ENCODE peak calls at places on chromosomes 12 and 14, in four cellular contexts. W, R, J and H are unnamed samples.

GRCh38 chr14:96146131-96146771 is 58.4 kb upstream of the BDKRB2 start:
- DNase-seq in J (peak), W (no peak), R (no peak), H (peak)

GRCh38 chr12:12736759-12737676 is 19.9 kb downstream of the CDKN1B start:
- DNase-seq in W (no peak), J (no peak), R (peak), H (peak)

GRCh38 chr14:80634106-80634758 is 307.3 kb downstream of the CEP128 start:
- DNase-seq in W (no peak), J (no peak), R (no peak), H (no peak)

GRCh38 chr12:52523825-52524224 is 3.6 kb upstream of the KRT5 start:
- DNase-seq in J (no peak), W (no peak), R (no peak), H (no peak)

GRCh38 chr12:76633415-76633814 is 73.8 kb upstream of the OSBPL8 start:
- DNase-seq in W (no peak), R (peak), J (no peak), H (no peak)

GRCh38 chr12:116015525-116015924 is 262.0 kb downstream of the MED13L start:
- DNase-seq in R (no peak), J (no peak), W (peak), H (no peak)

GRCh38 chr12:69935651-69936100 is 110.6 kb downstream of the MYRFL start:
- DNase-seq in R (no peak), W (no peak), J (no peak), H (no peak)

GRCh38 chr12:104314242-104314614 is 10.7 kb downstream of the EID3 start:
- DNase-seq in J (no peak), R (no peak), W (no peak), H (no peak)

GRCh38 chr14:40122978-40123648 is 690.9 kb upstream of the FBXO33 start:
- DNase-seq in R (no peak), W (no peak), J (no peak), H (no peak)

GRCh38 chr12:27491226-27491625 is 32.8 kb upstream of the PPFIBP1 start:
- DNase-seq in W (no peak), J (no peak), R (no peak), H (no peak)

GRCh38 chr12:87870061-87870460 is 159.1 kb downstream of the C12orf50 start:
- DNase-seq in R (no peak), W (no peak), J (no peak), H (no peak)

GRCh38 chr14:89221109-89221508 is 195.9 kb downstream of the FOXN3 start:
- DNase-seq in J (no peak), W (no peak), R (no peak), H (no peak)

GRCh38 chr12:50558970-50559369 is 54.2 kb downstream of the DIP2B start:
- DNase-seq in W (no peak), J (no peak), R (no peak), H (no peak)

GRCh38 chr12:11580125-11580751 is 69.2 kb upstream of the ETV6 start:
- DNase-seq in R (no peak), J (peak), W (no peak), H (peak)

GRCh38 chr14:64848239-64848638 is 31.5 kb downstream of the SPTB start:
- DNase-seq in W (no peak), R (no peak), J (no peak), H (no peak)

GRCh38 chr12:120528861-120529525 is at the start of gene COQ5:
- DNase-seq in J (peak), W (peak), R (peak), H (peak)

DNA sequence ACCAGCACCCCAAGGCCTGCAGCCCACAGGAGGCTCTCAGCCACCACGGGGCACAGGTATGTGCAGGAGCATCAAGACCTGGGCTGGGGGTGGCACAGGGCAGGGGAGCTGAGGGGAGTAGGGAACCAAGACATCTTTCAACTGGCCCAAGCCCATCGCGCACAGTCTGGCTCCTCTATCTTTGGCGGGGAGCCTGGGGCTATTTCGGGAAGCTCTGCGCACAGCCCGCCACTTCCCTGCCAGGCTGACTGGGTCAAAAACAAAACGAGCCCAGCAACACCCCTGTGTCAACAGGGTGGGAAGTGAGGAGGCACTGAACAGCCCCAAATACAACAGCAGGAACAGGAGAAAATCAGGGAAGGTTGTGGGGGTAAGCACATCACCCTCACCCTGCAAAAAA is 83.9 kb downstream of the ARL6IP4 start:
- DNase-seq in W (no peak), R (no peak), J (no peak), H (no peak)
- H3K27ac ChIP-seq in W (peak), R (no peak), J (peak), H (no peak)

DNA sequence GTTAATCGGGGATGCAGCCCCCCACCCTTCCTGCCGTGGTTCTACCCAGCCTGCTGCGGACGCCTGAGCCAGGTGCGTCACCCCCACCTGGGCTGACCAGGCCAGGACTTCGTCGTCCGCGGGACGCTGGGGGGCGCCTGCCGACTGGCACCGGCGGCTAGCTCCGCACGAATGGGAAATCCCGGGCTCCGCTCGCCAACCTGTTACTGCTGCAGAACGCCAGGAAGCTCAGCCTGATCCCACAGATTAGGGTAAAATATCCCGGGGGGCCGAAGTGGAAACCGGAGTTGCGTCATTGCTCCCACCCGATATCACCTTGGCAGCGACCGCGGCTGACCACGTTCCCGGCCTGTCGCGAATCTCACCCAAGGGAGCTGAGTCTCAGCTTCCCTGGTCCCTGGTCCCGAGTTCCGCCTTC is 528 bp upstream of the VDR start:
- DNase-seq in W (no peak), J (peak), R (peak), H (peak)
- TF ChIP-seq CTCF in W (peak), J (no peak), R (no peak), H (peak)

DNA sequence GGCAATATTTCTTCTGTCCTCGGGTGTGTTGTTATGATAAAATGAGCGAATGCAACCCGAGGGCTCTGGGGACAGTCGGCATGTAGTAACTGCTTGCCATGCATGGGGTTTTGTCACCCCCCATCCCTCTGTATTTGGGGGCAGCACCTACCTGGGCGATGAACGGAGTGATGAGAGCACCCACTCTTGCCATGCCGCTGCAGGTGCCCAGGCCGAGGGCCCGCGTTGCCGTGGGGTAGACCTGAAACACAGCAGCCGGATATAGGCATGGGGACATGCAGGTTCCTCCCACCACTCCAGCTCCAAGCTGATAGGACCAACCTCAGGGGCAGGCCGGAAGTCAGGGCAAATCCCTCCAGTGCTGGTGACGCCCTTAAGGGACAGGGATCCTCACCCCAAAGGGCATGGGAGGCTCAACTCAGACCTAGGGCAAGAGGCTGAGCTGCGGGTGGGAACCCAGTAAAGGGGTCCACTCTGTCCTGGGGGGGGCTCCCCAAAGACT is 35.8 kb downstream of the DAO start:
- DNase-seq in J (no peak), W (no peak), R (peak), H (no peak)
- TF ChIP-seq POLR2A in J (no peak), W (no peak), R (no peak), H (no peak)

DNA sequence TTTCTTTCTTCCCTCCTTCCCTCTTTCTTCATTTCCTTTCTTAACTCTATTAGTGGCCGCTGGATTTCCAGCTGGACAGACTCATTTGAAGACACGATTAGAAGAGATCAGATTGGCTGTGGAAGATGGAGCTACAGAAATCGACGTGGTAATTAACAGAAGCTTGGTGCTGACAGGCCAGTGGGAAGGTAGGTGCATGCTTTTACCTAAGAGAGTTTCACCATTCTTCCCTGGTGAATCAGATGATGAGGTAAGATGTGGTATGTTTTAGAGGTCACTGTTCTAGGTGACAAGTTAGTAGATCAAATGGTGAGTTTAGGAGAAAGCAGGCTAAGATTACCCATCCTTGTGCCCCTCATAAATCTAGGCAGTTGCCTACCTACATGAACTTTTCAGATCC is 51.6 kb downstream of the DERA start:
- DNase-seq in J (no peak), W (no peak), R (no peak), H (no peak)
- H3K27ac ChIP-seq in J (no peak), W (no peak), R (no peak), H (no peak)

GRCh38 chr14:59358774-59359173 is 106.4 kb downstream of the GPR135 start:
- DNase-seq in W (no peak), J (no peak), R (no peak), H (no peak)

GRCh38 chr14:59359451-59360124 is 105.6 kb downstream of the GPR135 start:
- DNase-seq in W (no peak), R (no peak), J (no peak), H (no peak)

GRCh38 chr14:59362533-59362932 is 102.6 kb downstream of the GPR135 start:
- DNase-seq in R (no peak), W (no peak), J (no peak), H (no peak)

GRCh38 chr14:59363545-59364226 is 101.5 kb downstream of the GPR135 start:
- DNase-seq in J (no peak), W (no peak), R (no peak), H (no peak)

DNA sequence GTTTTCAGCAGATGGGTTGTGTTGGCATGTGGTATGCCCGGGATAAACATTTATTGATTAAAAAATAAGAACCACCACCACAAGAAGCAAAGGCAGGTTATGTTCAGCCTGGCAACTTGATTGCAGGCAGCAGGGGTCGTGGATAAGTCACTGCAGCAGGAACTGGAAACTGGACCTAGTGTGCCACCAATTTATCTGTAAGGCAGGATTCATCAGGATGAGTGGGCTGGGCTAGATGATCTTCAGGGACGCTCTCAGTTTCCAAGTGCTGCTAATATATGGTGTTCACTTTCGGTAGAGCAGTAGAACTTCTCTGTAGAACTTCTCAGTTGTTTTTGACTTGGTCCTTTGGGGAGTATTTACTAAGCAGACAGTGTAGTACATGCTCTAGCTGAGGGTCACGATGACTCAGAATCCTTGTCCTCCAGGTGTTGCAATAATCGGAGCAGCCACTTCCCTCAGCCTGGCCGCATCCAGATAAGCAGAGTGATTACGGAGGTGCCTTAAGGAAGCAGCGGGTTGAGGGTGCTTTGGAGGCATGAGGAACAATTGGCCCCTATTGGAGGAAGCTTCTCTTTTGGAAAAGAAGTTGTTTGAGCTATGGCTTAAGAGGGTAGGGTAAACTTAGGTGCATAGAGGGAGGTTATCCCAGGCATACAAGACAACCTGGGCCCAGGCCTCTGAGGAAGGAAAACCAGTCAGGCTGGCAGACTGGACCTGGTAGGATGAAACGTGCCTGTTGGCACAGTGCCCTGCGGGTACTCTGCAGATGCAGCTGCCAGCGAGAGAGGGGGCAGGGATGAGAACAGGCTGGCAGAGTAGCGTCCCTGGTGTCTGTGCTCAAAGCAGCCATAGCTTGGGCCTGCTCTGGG is 104.0 kb downstream of the GPR135 start:
- DNase-seq in R (peak), J (peak), W (peak), H (peak)
- TF ChIP-seq CTCF in R (no peak), J (no peak), W (no peak), H (no peak)

GRCh38 chr12:55970775-55971174 is 3.1 kb upstream of the RAB5B start:
- DNase-seq in W (no peak), R (no peak), J (no peak), H (no peak)

GRCh38 chr12:55972045-55972843 is 1.6 kb upstream of the RAB5B start:
- DNase-seq in W (peak), J (no peak), R (no peak), H (peak)

GRCh38 chr12:55974308-55974724 is 438 bp downstream of the RAB5B start:
- DNase-seq in W (peak), J (peak), R (peak), H (peak)

GRCh38 chr12:55972906-55973597 is 826 bp upstream of the RAB5B start:
- DNase-seq in W (no peak), R (no peak), J (no peak), H (no peak)

GRCh38 chr12:55973598-55974307 is at the start of gene RAB5B:
- DNase-seq in W (peak), J (peak), R (peak), H (peak)
- TF ChIP-seq POLR2A in W (peak), J (no peak), R (peak), H (peak)

DNA sequence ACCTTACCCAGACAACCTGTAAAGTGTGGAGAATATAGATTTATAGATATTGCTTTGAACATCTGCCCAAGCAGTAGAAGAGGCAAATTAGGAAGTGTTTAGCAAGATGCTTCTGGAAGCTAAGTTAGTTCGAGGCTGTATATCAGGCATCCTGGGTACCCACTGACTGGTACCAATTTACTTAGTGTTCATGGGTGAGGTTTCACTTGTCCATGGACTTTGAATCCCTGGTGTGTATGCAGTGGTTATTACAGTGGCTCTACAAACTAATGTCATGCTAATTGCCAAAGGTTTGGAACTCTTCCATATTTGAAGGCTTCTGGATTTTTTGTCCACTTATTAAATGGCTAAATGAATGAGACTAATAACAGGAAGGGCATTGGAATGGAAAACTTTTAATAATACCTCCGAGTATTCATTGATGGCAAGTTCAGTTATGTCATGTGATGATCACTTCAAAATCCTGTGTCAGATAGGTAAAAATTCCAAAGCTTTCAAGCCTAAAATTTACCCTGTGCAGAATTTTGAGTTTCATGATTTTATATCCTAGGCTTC is at the start of gene OR4E2:
- DNase-seq in R (no peak), J (no peak), W (no peak), H (no peak)
- H3K27ac ChIP-seq in R (no peak), J (no peak), W (no peak), H (no peak)

DNA sequence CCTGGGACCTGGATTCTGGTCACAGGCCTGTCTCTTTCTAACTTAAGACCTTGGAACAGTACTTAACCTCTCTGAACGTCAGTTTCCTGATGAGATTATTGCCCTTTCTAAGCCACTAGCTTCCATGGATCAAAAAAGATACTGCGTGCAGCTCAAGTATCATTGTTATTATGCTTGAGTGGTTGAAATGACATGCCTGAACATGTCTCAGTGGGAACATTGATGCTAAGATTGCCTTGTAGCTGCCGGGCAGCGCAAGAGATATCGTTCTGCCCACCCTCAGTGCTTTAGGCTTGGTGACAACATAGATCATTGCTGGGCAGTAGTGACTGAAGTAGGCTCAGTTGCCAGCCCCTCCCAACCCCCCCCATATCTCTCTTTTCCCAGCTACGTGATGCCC is 131.9 kb downstream of the SMOC1 start:
- DNase-seq in W (no peak), J (no peak), R (no peak), H (no peak)
- TF ChIP-seq CTCF in W (no peak), J (no peak), R (no peak), H (no peak)

GRCh38 chr14:104978774-104979691 is 859 bp upstream of the AHNAK2 start:
- DNase-seq in R (no peak), J (no peak), W (no peak), H (no peak)

GRCh38 chr14:104977681-104978647 is at the start of gene AHNAK2:
- DNase-seq in R (peak), W (peak), J (peak), H (peak)

GRCh38 chr14:104981699-104982541 is 3.7 kb upstream of the CLBA1 start:
- DNase-seq in J (no peak), W (no peak), R (no peak), H (no peak)

GRCh38 chr14:104980601-104981531 is 2.7 kb upstream of the AHNAK2 start:
- DNase-seq in R (no peak), W (no peak), J (no peak), H (no peak)

DNA sequence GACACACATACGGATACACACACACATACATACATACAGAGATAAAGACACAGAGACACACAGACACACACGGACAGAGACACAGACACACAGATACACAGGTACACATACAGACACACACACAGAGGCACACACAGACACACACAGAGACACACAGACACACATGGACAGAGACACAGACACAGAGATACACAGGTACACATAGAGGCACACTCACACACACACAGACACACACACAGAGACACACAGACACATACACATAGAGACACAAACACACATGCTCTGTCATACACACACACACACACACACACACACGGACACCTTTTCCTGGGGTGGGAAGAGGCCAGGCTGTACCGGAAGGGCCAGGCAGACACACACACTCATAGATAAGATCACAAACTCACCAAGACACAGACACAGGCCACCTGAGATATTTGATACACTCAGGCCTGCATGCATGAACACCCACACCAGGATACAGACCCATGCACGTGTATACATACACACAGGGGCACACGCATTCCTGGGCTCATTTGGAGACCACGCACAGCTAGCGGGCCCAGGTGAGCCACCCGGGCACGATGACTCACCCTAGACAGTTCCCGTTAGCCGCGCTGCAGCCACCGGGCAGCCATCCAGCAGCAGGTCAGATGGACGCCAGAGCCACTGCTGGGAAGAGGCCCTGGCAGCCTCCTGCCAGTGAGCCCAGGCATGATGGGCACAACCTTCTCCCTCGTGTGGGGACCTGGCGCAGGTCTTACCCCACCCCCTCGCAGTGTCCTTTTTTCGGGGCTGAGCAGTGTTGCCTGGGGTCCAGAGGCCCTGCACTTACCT is 1.8 kb upstream of the AHNAK2 start:
- DNase-seq in J (peak), R (no peak), W (no peak), H (peak)
- TF ChIP-seq POLR2A in J (no peak), R (no peak), W (no peak), H (no peak)